ENCODE peak calls at places on chromosomes 3 and 15, in five cellular contexts. W is tibial nerve, H is A549, L is ovary, S is transverse colon. N is an unnamed sample.
A peak's percentile ranks its signal among the peaks of the same experiment; 100 is the strongest.

GRCh38 chr3:14453368-14453710 is 50.9 kb downstream of the SLC6A6 start:
- DNase-seq in W (no peak), H (no peak), L (no peak), S (no peak), N (no peak)

GRCh38 chr15:40080104-40080503 is 28.6 kb downstream of the BMF start:
- DNase-seq in W (no peak), H (no peak), L (no peak), S (no peak), N (no peak)

GRCh38 chr3:23810342-23811116 is 4.8 kb downstream of the UBE2E1 start:
- DNase-seq in W (peak; percentile 18), H (peak; percentile 71), L (peak; percentile 78), S (peak; percentile 66), N (peak; percentile 77)

GRCh38 chr15:93173369-93173768 is 84.4 kb upstream of the RGMA start:
- DNase-seq in W (no peak), H (no peak), L (no peak), S (no peak), N (no peak)

GRCh38 chr15:52112203-52112750 is 298 bp downstream of the BCL2L10 start:
- DNase-seq in W (no peak), H (no peak), L (peak; percentile 51), S (peak; percentile 37), N (no peak)

GRCh38 chr3:97911459-97911858 is 60.8 kb downstream of the RIOX2 start:
- DNase-seq in W (no peak), H (no peak), L (no peak), S (no peak), N (no peak)

GRCh38 chr15:76158250-76158649 is 98.5 kb downstream of the TMEM266 start:
- DNase-seq in W (no peak), H (no peak), L (no peak), S (no peak), N (no peak)

GRCh38 chr3:123586131-123586530 is 1.3 kb upstream of the HACD2 start:
- DNase-seq in W (no peak), H (peak; percentile 38), L (no peak), S (peak; percentile 60), N (no peak)

GRCh38 chr3:47356201-47356600 is 24.6 kb upstream of the PTPN23 start:
- DNase-seq in W (no peak), H (no peak), L (no peak), S (no peak), N (no peak)

GRCh38 chr3:195756935-195757302 is 36.1 kb downstream of the MUC20 start:
- DNase-seq in W (no peak), H (no peak), L (no peak), S (no peak), N (no peak)

GRCh38 chr3:146472611-146473010 is 3.2 kb upstream of the PLSCR2 start:
- DNase-seq in W (no peak), H (no peak), L (no peak), S (no peak), N (no peak)

GRCh38 chr15:68420186-68420684 is 11.7 kb downstream of the ITGA11 start:
- DNase-seq in W (no peak), H (no peak), L (no peak), S (no peak), N (no peak)

GRCh38 chr3:169390310-169390731 is 273.2 kb downstream of the MECOM start:
- DNase-seq in W (no peak), H (no peak), L (no peak), S (peak; percentile 39), N (no peak)

GRCh38 chr3:100590114-100590839 is 19.1 kb upstream of the ADGRG7 start:
- DNase-seq in W (no peak), H (peak; percentile 49), L (no peak), S (peak; percentile 64), N (peak; percentile 77)

GRCh38 chr15:70559223-70559823 is 204.0 kb downstream of the UACA start:
- DNase-seq in W (no peak), H (no peak), L (no peak), S (peak; percentile 51), N (no peak)

GRCh38 chr3:197514786-197515090 is 41.0 kb downstream of the BDH1 start:
- DNase-seq in W (no peak), H (no peak), L (peak; percentile 58), S (no peak), N (no peak)

GRCh38 chr15:84142888-84143337 is 92.7 kb upstream of the GOLGA6L4 start:
- DNase-seq in W (peak; percentile 49), H (peak; percentile 87), L (peak; percentile 58), S (peak; percentile 78), N (peak; percentile 87)

GRCh38 chr3:136602818-136603217 is 149.4 kb downstream of the STAG1 start:
- DNase-seq in W (no peak), H (no peak), L (no peak), S (no peak), N (no peak)

GRCh38 chr3:160460033-160460432 is 10.4 kb upstream of the TRIM59 start:
- DNase-seq in W (no peak), H (no peak), L (no peak), S (no peak), N (no peak)

GRCh38 chr3:47282424-47283192 is at the start of the genes KIF9 and KLHL18:
- DNase-seq in W (peak; percentile 84), H (peak; percentile 93), L (peak; percentile 94), S (peak; percentile 96), N (peak; percentile 97)

GRCh38 chr15:91885714-91886265 is 32.3 kb downstream of the SLCO3A1 start:
- DNase-seq in W (no peak), H (no peak), L (no peak), S (no peak), N (no peak)

GRCh38 chr15:42165081-42165480 is 8.6 kb upstream of the PLA2G4F start:
- DNase-seq in W (no peak), H (no peak), L (no peak), S (no peak), N (no peak)

GRCh38 chr3:178631950-178632349 is 95.7 kb downstream of the KCNMB2 start:
- DNase-seq in W (no peak), H (no peak), L (no peak), S (no peak), N (no peak)

GRCh38 chr15:51267047-51267713 is 71.2 kb downstream of the CYP19A1 start:
- DNase-seq in W (no peak), H (no peak), L (no peak), S (no peak), N (no peak)

GRCh38 chr3:141940204-141940776 is 63.8 kb downstream of the ATP1B3 start:
- DNase-seq in W (no peak), H (peak; percentile 47), L (no peak), S (peak; percentile 69), N (peak; percentile 84)

GRCh38 chr3:52069135-52069534 is 12.8 kb upstream of the DUSP7 start:
- DNase-seq in W (no peak), H (no peak), L (no peak), S (no peak), N (no peak)

GRCh38 chr3:52069891-52070290 is 13.5 kb upstream of the DUSP7 start:
- DNase-seq in W (no peak), H (no peak), L (no peak), S (no peak), N (no peak)

GRCh38 chr3:52067046-52067445 is 10.7 kb upstream of the DUSP7 start:
- DNase-seq in W (no peak), H (no peak), L (no peak), S (no peak), N (no peak)

GRCh38 chr3:52068730-52069129 is 12.4 kb upstream of the DUSP7 start:
- DNase-seq in W (no peak), H (no peak), L (no peak), S (peak; percentile 26), N (no peak)

DNA sequence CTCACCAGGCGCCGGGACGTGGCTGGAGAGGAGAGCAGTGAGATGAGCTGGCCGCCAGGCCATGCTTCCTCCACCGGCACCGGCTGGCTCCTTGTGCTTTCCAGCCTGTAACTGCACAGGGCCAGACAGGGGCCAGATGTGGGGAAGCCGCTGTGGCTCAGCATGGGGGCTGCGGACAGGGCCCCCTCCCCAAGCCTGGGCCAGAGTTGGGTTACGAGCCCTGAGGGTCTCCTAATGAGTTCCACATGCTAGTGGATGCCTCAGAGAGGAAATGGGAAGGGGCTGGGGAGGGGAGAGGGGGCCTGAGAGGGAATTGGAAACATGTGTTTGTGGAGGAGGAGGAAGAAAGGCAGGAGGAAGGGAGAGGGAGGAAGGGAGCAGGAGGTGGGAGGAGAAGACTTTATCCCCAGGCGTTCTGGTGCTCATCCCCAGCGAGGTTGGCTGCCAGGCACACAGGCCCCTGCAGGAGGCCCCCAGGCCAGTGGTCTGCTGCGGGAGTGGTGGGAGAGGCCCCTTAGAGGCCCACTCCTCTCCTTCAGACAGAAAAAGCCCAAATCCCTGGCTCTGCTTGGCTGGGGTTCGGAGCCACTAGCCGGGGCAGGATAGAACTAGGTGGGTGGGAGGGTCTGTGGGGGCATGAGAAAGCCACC is 11.8 kb upstream of the DUSP7 start:
- DNase-seq in W (no peak), H (no peak), L (no peak), S (no peak), N (no peak)
- TF ChIP-seq CTCF in W (no peak), H (no peak), L (no peak), S (no peak), N (no peak)

DNA sequence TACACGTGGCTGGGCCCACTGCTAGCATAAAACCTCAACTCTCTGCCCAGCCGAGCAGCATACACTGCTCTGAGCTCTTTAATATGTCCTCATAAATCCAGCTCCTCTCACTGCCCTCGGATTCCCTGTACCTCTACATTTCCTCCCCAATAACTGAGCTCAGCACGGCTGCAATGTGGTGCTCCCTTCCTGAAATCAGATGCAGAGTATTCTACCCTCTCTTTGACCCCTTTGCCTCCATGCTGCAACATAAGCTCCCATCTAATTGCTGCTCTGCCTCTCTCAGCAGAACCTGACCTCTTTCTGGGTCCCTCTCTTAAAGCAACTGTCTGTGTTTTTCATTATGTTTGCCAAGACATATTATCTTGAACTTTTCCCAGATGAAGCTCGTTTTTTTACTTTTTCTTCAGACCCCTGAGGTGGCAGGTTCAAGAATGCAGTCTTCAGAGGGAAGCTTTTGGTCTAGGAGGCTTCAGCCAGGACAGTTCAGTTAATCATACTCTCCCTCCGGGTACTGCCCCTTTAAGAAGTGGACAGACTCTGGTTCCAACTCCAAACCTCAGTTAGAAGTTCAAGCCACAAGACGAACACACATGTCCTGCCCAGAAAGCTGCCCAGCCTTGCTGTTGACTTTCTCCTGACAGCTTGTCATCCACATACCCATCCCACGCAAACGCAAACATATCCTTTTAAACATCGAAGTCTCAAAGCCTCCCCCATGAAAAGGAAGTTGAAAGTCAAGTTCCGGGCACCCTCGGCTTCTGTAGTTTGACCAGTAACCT is 81.1 kb upstream of the NEO1 start:
- DNase-seq in W (no peak), H (no peak), L (no peak), S (no peak), N (no peak)
- H3K4me1 ChIP-seq in W (no peaks in the 10 kb centered on the region), H (peaks cover 4% of the 10 kb centered on the region), L (peaks cover 6% of the 10 kb centered on the region), S (no peaks in the 10 kb centered on the region), N (peaks cover 23% of the 10 kb centered on the region)

GRCh38 chr3:41660510-41660909 is 301.4 kb downstream of the ULK4 start:
- DNase-seq in W (no peak), H (no peak), L (no peak), S (no peak), N (no peak)

GRCh38 chr3:41662288-41662687 is 299.6 kb downstream of the ULK4 start:
- DNase-seq in W (no peak), H (no peak), L (no peak), S (no peak), N (no peak)
- TF ChIP-seq EP300 in W (no peak), H (no peak), L (no peak), S (no peak), N (no peak)

DNA sequence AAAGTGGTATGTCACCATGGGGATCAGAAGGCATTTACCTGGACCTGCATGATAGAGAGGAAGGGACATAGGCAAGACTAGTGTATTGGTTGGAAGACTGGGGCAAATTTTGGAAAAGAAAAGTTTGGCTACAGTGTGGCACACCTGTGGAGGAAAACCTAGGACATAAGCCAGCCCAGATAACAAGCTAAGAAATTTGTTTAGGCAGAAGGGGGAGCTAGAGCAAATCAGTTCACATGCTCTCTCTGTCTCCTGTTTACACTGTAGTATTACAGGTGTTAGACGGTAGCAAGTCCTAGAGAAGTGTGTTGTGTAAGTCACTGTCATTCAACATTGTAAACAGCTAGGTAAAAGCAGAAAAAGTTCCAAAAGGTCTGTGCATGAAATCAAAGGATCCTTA is 11.9 kb upstream of the ALDH1A2 start:
- DNase-seq in W (no peak), H (no peak), L (no peak), S (no peak), N (no peak)
- TF ChIP-seq CTCF in W (no peak), H (peak; percentile 36), L (no peak), S (no peak), N (no peak)

N was measured in sigmoid colon.